ENCODE peak calls at places on chromosomes 1 and 21, in five cellular contexts. T, L, N, V and S are unnamed samples.

GRCh38 chr1:227390525-227390924 is 72.2 kb upstream of the CDC42BPA start:
- DNase-seq in T (no peak), L (no peak), N (no peak), V (no peak), S (no peak)

GRCh38 chr1:88935522-88936222 is 44.3 kb upstream of the GTF2B start:
- DNase-seq in T (no peak), L (no peak), N (no peak), V (peak; percentile 24), S (no peak)

GRCh38 chr1:221392453-221392852 is 349.4 kb downstream of the DUSP10 start:
- DNase-seq in T (peak; percentile 70), L (peak; percentile 69), N (peak; percentile 63), V (no peak), S (no peak)

GRCh38 chr1:216447898-216448568 is 24.8 kb upstream of the USH2A start:
- DNase-seq in T (no peak), L (no peak), N (no peak), V (no peak), S (no peak)

GRCh38 chr1:74772945-74773344 is 40.0 kb downstream of the TYW3 start:
- DNase-seq in T (no peak), L (no peak), N (no peak), V (no peak), S (no peak)

GRCh38 chr1:162200096-162200847 is 130.8 kb downstream of the NOS1AP start:
- DNase-seq in T (no peak), L (no peak), N (no peak), V (no peak), S (no peak)

GRCh38 chr1:187716160-187716559 is 887.4 kb downstream of the PLA2G4A start:
- DNase-seq in T (no peak), L (no peak), N (no peak), V (no peak), S (no peak)

GRCh38 chr21:41973861-41974751 is 20.3 kb upstream of the C2CD2 start:
- DNase-seq in T (no peak), L (no peak), N (peak; percentile 10), V (peak; percentile 14), S (peak; percentile 34)

GRCh38 chr1:220817907-220818306 is 31.2 kb downstream of the MTARC1 start:
- DNase-seq in T (no peak), L (no peak), N (peak; percentile 25), V (no peak), S (no peak)

GRCh38 chr21:27813750-27814149 is 846.9 kb upstream of the ADAMTS5 start:
- DNase-seq in T (no peak), L (no peak), N (no peak), V (no peak), S (no peak)

GRCh38 chr1:245663373-245663772 is 508.6 kb downstream of the KIF26B start:
- DNase-seq in T (no peak), L (no peak), N (no peak), V (no peak), S (no peak)

GRCh38 chr1:232851532-232851931 is 46.3 kb downstream of the MAP10 start:
- DNase-seq in T (no peak), L (no peak), N (no peak), V (no peak), S (no peak)

GRCh38 chr1:9659328-9659727 is 7.8 kb downstream of the PIK3CD start:
- DNase-seq in T (no peak), L (no peak), N (no peak), V (no peak), S (no peak)

GRCh38 chr1:154502066-154502741 is at the start of the genes SHE and TDRD10:
- DNase-seq in T (peak; percentile 79), L (peak; percentile 59), N (no peak), V (peak; percentile 8), S (peak; percentile 41)

GRCh38 chr1:16152521-16153087 is 3.3 kb downstream of the EPHA2 start:
- DNase-seq in T (no peak), L (no peak), N (no peak), V (no peak), S (no peak)

GRCh38 chr1:6121021-6121421 is 59.1 kb downstream of the CHD5 start:
- DNase-seq in T (peak; percentile 54), L (peak; percentile 41), N (no peak), V (no peak), S (peak; percentile 62)

GRCh38 chr21:15986277-15986676 is 256.5 kb downstream of the USP25 start:
- DNase-seq in T (no peak), L (no peak), N (no peak), V (no peak), S (no peak)

GRCh38 chr1:202615501-202616354 is 94.5 kb downstream of the SYT2 start:
- DNase-seq in T (peak; percentile 79), L (peak; percentile 69), N (peak; percentile 55), V (no peak), S (no peak)

GRCh38 chr1:153353226-153353947 is 4.3 kb upstream of the S100A9 start:
- DNase-seq in T (no peak), L (no peak), N (no peak), V (no peak), S (no peak)

GRCh38 chr1:16167331-16168143 is 11.7 kb upstream of the EPHA2 start:
- DNase-seq in T (peak; percentile 84), L (no peak), N (no peak), V (peak; percentile 70), S (peak; percentile 84)

GRCh38 chr1:234962340-234962989 is 166.2 kb downstream of the TOMM20 start:
- DNase-seq in T (peak; percentile 84), L (no peak), N (no peak), V (no peak), S (no peak)

GRCh38 chr1:221117548-221117951 is 238.3 kb downstream of the HLX start:
- DNase-seq in T (no peak), L (peak; percentile 73), N (peak; percentile 46), V (no peak), S (no peak)

GRCh38 chr1:39779821-39780220 is 8.7 kb upstream of the OXCT2 start:
- DNase-seq in T (peak; percentile 23), L (no peak), N (no peak), V (no peak), S (no peak)

GRCh38 chr21:21029159-21029558 is 30.9 kb downstream of the NCAM2 start:
- DNase-seq in T (no peak), L (no peak), N (no peak), V (no peak), S (no peak)

GRCh38 chr1:21012937-21013336 is 163.8 kb downstream of the EIF4G3 start:
- DNase-seq in T (no peak), L (no peak), N (no peak), V (no peak), S (no peak)

GRCh38 chr1:94335950-94336349 is 82.2 kb upstream of the ABCD3 start:
- DNase-seq in T (no peak), L (peak; percentile 61), N (peak; percentile 62), V (no peak), S (no peak)

GRCh38 chr1:69814926-69815325 is 247.2 kb downstream of the LRRC7 start:
- DNase-seq in T (no peak), L (no peak), N (no peak), V (no peak), S (no peak)

GRCh38 chr1:230105754-230106625 is 39.0 kb downstream of the GALNT2 start:
- DNase-seq in T (no peak), L (no peak), N (peak; percentile 49), V (no peak), S (no peak)

GRCh38 chr21:34552324-34553198 is 40.6 kb upstream of the KCNE1 start:
- DNase-seq in T (no peak), L (no peak), N (no peak), V (no peak), S (no peak)

GRCh38 chr21:34550400-34550799 is 38.4 kb upstream of the KCNE1 start:
- DNase-seq in T (no peak), L (no peak), N (no peak), V (no peak), S (no peak)

GRCh38 chr21:34545079-34545884 is 33.3 kb upstream of the KCNE1 start:
- DNase-seq in T (no peak), L (no peak), N (no peak), V (no peak), S (peak; percentile 81)

GRCh38 chr21:34546556-34546955 is 34.5 kb upstream of the KCNE1 start:
- DNase-seq in T (no peak), L (no peak), N (no peak), V (no peak), S (no peak)

DNA sequence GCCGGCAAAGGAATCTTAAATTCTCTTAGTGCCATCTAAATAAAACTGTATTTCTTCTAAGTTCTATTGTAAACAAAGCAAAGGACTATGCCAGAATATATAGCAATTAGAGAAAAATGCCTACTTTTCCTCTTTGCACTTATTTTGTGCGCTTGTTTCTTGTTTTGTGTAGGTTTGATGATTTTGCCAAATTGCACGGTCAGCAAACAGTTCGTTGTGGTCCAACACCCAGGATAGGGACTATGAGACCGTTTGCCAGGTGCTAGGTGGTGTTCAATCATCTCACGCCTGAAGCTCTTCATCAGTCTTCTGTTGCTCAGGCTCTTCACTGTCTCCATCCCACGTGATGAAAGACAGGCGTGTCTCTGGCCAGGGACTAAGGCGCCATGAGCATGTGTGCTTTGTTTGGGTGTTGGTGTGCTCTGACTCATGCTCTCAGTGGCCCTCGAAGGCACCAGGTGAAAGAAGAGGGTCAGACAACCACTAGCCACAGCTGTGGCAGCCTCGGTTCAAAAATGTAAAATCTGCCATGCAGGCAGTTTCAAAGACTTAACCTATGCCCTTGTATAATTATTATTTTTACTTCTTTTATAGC is 36.9 kb upstream of the KCNE1 start:
- DNase-seq in T (no peak), L (no peak), N (no peak), V (no peak), S (no peak)
- H3K4me1 ChIP-seq in T (no peaks in the 10 kb centered on the region), L (peaks cover 22% of the 10 kb centered on the region), N (no peaks in the 10 kb centered on the region), V (no peaks in the 10 kb centered on the region), S (peaks cover 35% of the 10 kb centered on the region)

GRCh38 chr1:204773246-204773645 is 87.7 kb upstream of the LRRN2 start:
- DNase-seq in T (no peak), L (no peak), N (no peak), V (no peak), S (no peak)

GRCh38 chr1:204769997-204770396 is 84.5 kb upstream of the LRRN2 start:
- DNase-seq in T (no peak), L (no peak), N (no peak), V (no peak), S (no peak)

GRCh38 chr1:204775546-204775945 is 90.0 kb upstream of the LRRN2 start:
- DNase-seq in T (no peak), L (no peak), N (no peak), V (no peak), S (no peak)

GRCh38 chr1:204771358-204771757 is 85.8 kb upstream of the LRRN2 start:
- DNase-seq in T (no peak), L (no peak), N (no peak), V (no peak), S (no peak)
- H3K27me3 ChIP-seq in T (no peaks in the 10 kb centered on the region), L (peaks cover 3% of the 10 kb centered on the region), N (peaks cover 6% of the 10 kb centered on the region), V (no peaks in the 10 kb centered on the region), S (peaks cover 6% of the 10 kb centered on the region)

GRCh38 chr1:206716519-206717236 is 32.0 kb downstream of the MAPKAPK2 start:
- DNase-seq in T (no peak), L (no peak), N (no peak), V (no peak), S (no peak)
- H3K4me1 ChIP-seq in T (no peaks in the 10 kb centered on the region), L (peaks cover 90% of the 10 kb centered on the region), N (peaks cover 90% of the 10 kb centered on the region), V (peaks cover 90% of the 10 kb centered on the region), S (peaks cover 95% of the 10 kb centered on the region)

GRCh38 chr1:3005771-3006170 is 15.5 kb upstream of the ACTRT2 start:
- DNase-seq in T (peak; percentile 86), L (peak; percentile 19), N (no peak), V (no peak), S (peak; percentile 17)
- H3K27me3 ChIP-seq in T (no peaks in the 10 kb centered on the region), L (no peaks in the 10 kb centered on the region), N (peaks cover 21% of the 10 kb centered on the region), V (no peaks in the 10 kb centered on the region), S (peaks cover 57% of the 10 kb centered on the region)